ENCODE peak calls at places on chromosomes 1 and 21, in five cellular contexts. K is AG09309, I is fibroblast of mammary gland, J is activated B cell treated with CpG ODN at 0.5 μM for 24 hours, F is progenitor cell of endocrine pancreas. R is an unnamed sample.

GRCh38 chr1:37762516-37762915 is 2.4 kb downstream of the EPHA10 start:
- DNase-seq in K (no peak), I (no peak), J (no peak), F (no peak), R (no peak)

GRCh38 chr21:38994014-38994413 is 188.3 kb downstream of the ETS2 start:
- DNase-seq in K (no peak), I (no peak), J (no peak), F (no peak), R (no peak)

GRCh38 chr1:176546825-176547224 is 83.8 kb downstream of the PAPPA2 start:
- DNase-seq in K (no peak), I (no peak), J (no peak), F (no peak), R (no peak)

GRCh38 chr21:29501451-29501850 is 202.7 kb downstream of the BACH1 start:
- DNase-seq in K (no peak), I (peak), J (no peak), F (no peak), R (no peak)

GRCh38 chr21:33013618-33014017 is 12.1 kb upstream of the OLIG2 start:
- DNase-seq in K (no peak), I (no peak), J (no peak), F (no peak), R (no peak)

GRCh38 chr1:156508205-156508954 is 7.8 kb upstream of the MEF2D start:
- DNase-seq in K (no peak), I (peak), J (no peak), F (no peak), R (no peak)

GRCh38 chr1:235932090-235932510 is 65.4 kb upstream of the LYST start:
- DNase-seq in K (no peak), I (no peak), J (no peak), F (no peak), R (no peak)

GRCh38 chr21:31509108-31510017 is 150.1 kb upstream of the SOD1 start:
- DNase-seq in K (no peak), I (peak), J (no peak), F (no peak), R (peak)

GRCh38 chr1:198639581-198640235 is 868 bp downstream of the PTPRC start:
- DNase-seq in K (no peak), I (no peak), J (no peak), F (no peak), R (no peak)

GRCh38 chr1:921011-921837 is 2.5 kb upstream of the SAMD11 start:
- DNase-seq in K (no peak), I (peak), J (no peak), F (peak), R (peak)

GRCh38 chr1:63638471-63638870 is 45.3 kb downstream of the PGM1 start:
- DNase-seq in K (no peak), I (no peak), J (no peak), F (no peak), R (no peak)

GRCh38 chr1:221165331-221166161 is 286.3 kb downstream of the HLX start:
- DNase-seq in K (no peak), I (no peak), J (no peak), F (no peak), R (no peak)

GRCh38 chr1:165773324-165773965 is 4.8 kb upstream of the TMCO1 start:
- DNase-seq in K (peak), I (peak), J (no peak), F (no peak), R (no peak)

GRCh38 chr1:211738709-211739301 is 63.4 kb upstream of the NEK2 start:
- DNase-seq in K (no peak), I (no peak), J (no peak), F (no peak), R (no peak)

GRCh38 chr1:65149753-65150463 is 1.9 kb downstream of the AK4 start:
- DNase-seq in K (no peak), I (no peak), J (no peak), F (no peak), R (no peak)

GRCh38 chr1:51955797-51956527 is 34.5 kb downstream of the RAB3B start:
- DNase-seq in K (no peak), I (no peak), J (no peak), F (no peak), R (no peak)

GRCh38 chr1:89536555-89537393 is 12.1 kb downstream of the LRRC8B start:
- DNase-seq in K (no peak), I (no peak), J (no peak), F (no peak), R (no peak)

GRCh38 chr1:205147191-205147590 is 25.4 kb upstream of the RBBP5 start:
- DNase-seq in K (peak), I (peak), J (no peak), F (no peak), R (no peak)

GRCh38 chr1:95731466-95731865 is 497.5 kb downstream of the RWDD3 start:
- DNase-seq in K (no peak), I (no peak), J (no peak), F (no peak), R (no peak)

GRCh38 chr1:238176441-238176840 is 285.7 kb upstream of the ZP4 start:
- DNase-seq in K (no peak), I (no peak), J (no peak), F (no peak), R (no peak)

GRCh38 chr1:113783254-113784103 is 24.2 kb upstream of the PHTF1 start:
- DNase-seq in K (no peak), I (peak), J (no peak), F (no peak), R (no peak)

GRCh38 chr1:238029126-238029525 is 138.4 kb upstream of the ZP4 start:
- DNase-seq in K (no peak), I (no peak), J (no peak), F (no peak), R (no peak)

GRCh38 chr1:165288301-165289120 is 68.0 kb downstream of the LMX1A start:
- DNase-seq in K (no peak), I (no peak), J (no peak), F (no peak), R (no peak)

GRCh38 chr1:224482619-224483018 is 48.0 kb upstream of the WDR26 start:
- DNase-seq in K (no peak), I (peak), J (no peak), F (no peak), R (no peak)

GRCh38 chr1:19086176-19086875 is 123.7 kb downstream of the UBR4 start:
- DNase-seq in K (no peak), I (no peak), J (no peak), F (no peak), R (no peak)

GRCh38 chr1:35876988-35877387 is 6.0 kb upstream of the AGO1 start:
- DNase-seq in K (no peak), I (peak), J (no peak), F (peak), R (peak)

GRCh38 chr1:47187226-47187925 is 2.5 kb downstream of the PDZK1IP1 start:
- DNase-seq in K (no peak), I (no peak), J (no peak), F (no peak), R (no peak)

GRCh38 chr1:78591971-78592370 is 28.3 kb upstream of the IFI44L start:
- DNase-seq in K (no peak), I (peak), J (no peak), F (no peak), R (no peak)

GRCh38 chr1:37752583-37753471 is 12.1 kb downstream of the EPHA10 start:
- DNase-seq in K (no peak), I (no peak), J (peak), F (peak), R (peak)

GRCh38 chr1:84078108-84078823 is 65.8 kb upstream of the PRKACB start:
- DNase-seq in K (no peak), I (peak), J (no peak), F (no peak), R (peak)

GRCh38 chr1:146032613-146033219 is 11.2 kb upstream of the HJV start:
- DNase-seq in K (no peak), I (peak), J (no peak), F (no peak), R (no peak)
- TF ChIP-seq CTCF in K (peak), I (peak), J (no peak), F (peak), R (peak)

DNA sequence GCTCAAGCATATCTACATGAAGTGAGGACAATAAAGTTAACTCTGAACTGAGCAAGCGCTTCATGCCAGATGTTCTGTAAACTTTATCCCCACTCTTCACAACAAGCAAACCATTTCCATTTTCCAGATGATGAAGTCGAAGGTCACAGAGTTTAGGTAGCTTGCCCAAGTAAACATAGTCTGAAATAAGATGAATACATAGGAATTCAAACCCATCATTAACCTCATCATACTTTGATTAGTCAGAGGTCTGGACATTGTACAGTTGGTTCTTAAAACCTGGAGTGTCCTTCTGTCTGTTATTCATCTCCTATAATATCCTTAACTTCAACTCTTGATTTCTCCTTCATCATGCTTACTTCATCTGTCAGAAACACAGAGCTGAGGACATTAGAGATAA is 180.3 kb upstream of the C8B start:
- DNase-seq in K (no peak), I (peak), J (no peak), F (no peak), R (no peak)
- TF ChIP-seq CTCF in K (no peak), I (no peak), J (no peak), F (no peak), R (no peak)

GRCh38 chr1:203304391-203304918 is 864 bp upstream of the BTG2 start:
- DNase-seq in K (no peak), I (no peak), J (no peak), F (no peak), R (no peak)

GRCh38 chr1:203305809-203306088 is 430 bp downstream of the BTG2 start:
- DNase-seq in K (no peak), I (no peak), J (no peak), F (no peak), R (no peak)

GRCh38 chr1:203306089-203306969 is 1.0 kb downstream of the BTG2 start:
- DNase-seq in K (peak), I (peak), J (no peak), F (no peak), R (no peak)

GRCh38 chr1:203306970-203307541 is 1.7 kb downstream of the BTG2 start:
- DNase-seq in K (no peak), I (no peak), J (no peak), F (no peak), R (no peak)

GRCh38 chr1:203304919-203305808 is at the start of gene BTG2:
- DNase-seq in K (no peak), I (peak), J (peak), F (peak), R (peak)
- TF ChIP-seq CTCF in K (no peak), I (no peak), J (no peak), F (no peak), R (no peak)

GRCh38 chr1:226403522-226404034 is 4.3 kb downstream of the PARP1 start:
- DNase-seq in K (no peak), I (peak), J (no peak), F (no peak), R (peak)
- TF ChIP-seq CTCF in K (peak), I (peak), J (no peak), F (peak), R (peak)

DNA sequence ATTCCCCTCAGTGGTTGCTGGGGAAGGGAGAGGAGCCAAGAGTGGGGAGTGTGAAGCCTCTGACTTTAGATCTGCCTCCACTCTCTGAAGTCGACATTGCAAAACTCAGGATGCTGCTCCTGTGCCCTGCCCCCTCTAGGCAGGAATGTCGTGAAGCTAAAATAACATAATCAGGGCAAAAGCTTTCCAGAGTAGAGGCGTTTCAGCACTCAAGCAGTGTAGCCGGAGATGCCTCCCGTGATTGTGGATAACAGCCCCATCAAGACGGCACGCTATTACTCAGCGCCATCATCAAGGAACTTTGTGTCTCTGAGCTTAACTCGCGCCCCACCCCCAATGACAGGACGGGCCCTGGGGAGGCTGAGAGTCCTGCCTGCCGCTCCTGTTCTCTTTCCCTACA is 60.0 kb downstream of the FBXO2 start:
- DNase-seq in K (peak), I (peak), J (no peak), F (no peak), R (peak)
- TF ChIP-seq CTCF in K (peak), I (no peak), J (no peak), F (peak), R (peak)

GRCh38 chr1:231093158-231093922 is 53.3 kb upstream of the FAM89A start:
- DNase-seq in K (no peak), I (no peak), J (no peak), F (no peak), R (no peak)
- TF ChIP-seq CTCF in K (no peak), I (no peak), J (no peak), F (no peak), R (no peak)

GRCh38 chr1:72034827-72035226 is 247.5 kb downstream of the NEGR1 start:
- DNase-seq in K (no peak), I (no peak), J (no peak), F (no peak), R (no peak)

DNA sequence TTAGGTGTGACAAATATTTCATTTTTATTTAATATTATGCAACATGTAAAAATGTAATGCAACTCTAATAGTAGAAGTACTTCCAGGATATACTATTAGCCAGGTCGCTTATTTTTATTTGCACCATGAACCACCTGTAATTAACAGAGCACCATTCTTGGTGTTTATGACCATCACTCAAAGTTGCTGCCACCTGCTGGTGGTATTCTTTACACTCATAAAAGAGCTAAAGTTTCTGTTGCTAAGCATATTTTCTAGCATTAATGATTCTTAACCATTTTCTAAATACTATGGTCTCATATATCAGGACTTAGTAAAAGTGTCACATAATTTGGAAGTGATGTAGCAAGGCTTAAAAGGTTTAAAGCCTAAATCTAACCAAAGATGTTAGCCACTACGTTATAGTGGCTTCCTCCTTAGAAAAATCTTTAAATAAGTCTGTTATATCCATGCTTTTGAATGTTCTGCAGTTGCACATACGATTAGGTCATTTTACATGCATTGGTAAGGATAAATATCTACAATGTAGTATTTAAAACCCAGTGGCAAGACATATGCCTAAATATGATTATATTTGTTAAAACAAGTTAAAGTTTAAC is 244.5 kb downstream of the NEGR1 start:
- DNase-seq in K (no peak), I (peak), J (no peak), F (no peak), R (peak)
- TF ChIP-seq CTCF in K (peak), I (peak), J (no peak), F (peak), R (peak)

GRCh38 chr1:230212405-230212936 is 145.4 kb downstream of the GALNT2 start:
- DNase-seq in K (no peak), I (no peak), J (no peak), F (no peak), R (no peak)

GRCh38 chr1:230215529-230215928 is 148.5 kb downstream of the GALNT2 start:
- DNase-seq in K (no peak), I (no peak), J (no peak), F (no peak), R (no peak)

GRCh38 chr1:230218667-230219066 is 151.6 kb downstream of the GALNT2 start:
- DNase-seq in K (no peak), I (no peak), J (no peak), F (no peak), R (no peak)

GRCh38 chr1:230211436-230212145 is 144.6 kb downstream of the GALNT2 start:
- DNase-seq in K (no peak), I (no peak), J (no peak), F (no peak), R (no peak)

GRCh38 chr1:230215049-230215448 is 148.0 kb downstream of the GALNT2 start:
- DNase-seq in K (peak), I (peak), J (no peak), F (no peak), R (peak)
- TF ChIP-seq CTCF in K (peak), I (peak), J (no peak), F (peak), R (no peak)